ENCODE peak calls at places on chromosomes 12 and 14, in ten cellular contexts. One of them, this sample, is unnamed.

GRCh38 chr14:57464013-57464730 is 29.5 kb downstream of the CCDC198 start:
- DNase-seq in right lobe of liver: no peak
- DNase-seq in A549: peak
- DNase-seq in sigmoid colon: no peak
- DNase-seq in heart left ventricle: no peak
- DNase-seq in H54: no peak
- DNase-seq in IMR-90: no peak
- DNase-seq in HCT116: no peak
- DNase-seq in gastrocnemius medialis: no peak
- DNase-seq in lower leg skin: no peak
- DNase-seq in this sample: no peak

GRCh38 chr14:22184157-22185025 is 404.6 kb downstream of the DAD1 start:
- DNase-seq in gastrocnemius medialis: no peak
- DNase-seq in heart left ventricle: no peak
- DNase-seq in A549: no peak
- DNase-seq in IMR-90: peak
- DNase-seq in lower leg skin: no peak
- DNase-seq in H54: no peak
- DNase-seq in sigmoid colon: no peak
- DNase-seq in HCT116: no peak
- DNase-seq in right lobe of liver: no peak
- DNase-seq in this sample: no peak

GRCh38 chr12:48972213-48973021 is 882 bp upstream of the WNT10B start:
- DNase-seq in IMR-90: peak
- DNase-seq in lower leg skin: no peak
- DNase-seq in H54: peak
- DNase-seq in A549: no peak
- DNase-seq in heart left ventricle: no peak
- DNase-seq in right lobe of liver: no peak
- DNase-seq in gastrocnemius medialis: no peak
- DNase-seq in sigmoid colon: no peak
- DNase-seq in HCT116: no peak
- DNase-seq in this sample: no peak

GRCh38 chr12:105420046-105420445 is 89.6 kb downstream of the C12orf75 start:
- DNase-seq in heart left ventricle: no peak
- DNase-seq in lower leg skin: no peak
- DNase-seq in IMR-90: no peak
- DNase-seq in H54: no peak
- DNase-seq in right lobe of liver: no peak
- DNase-seq in A549: no peak
- DNase-seq in sigmoid colon: no peak
- DNase-seq in HCT116: no peak
- DNase-seq in gastrocnemius medialis: no peak
- DNase-seq in this sample: no peak

GRCh38 chr14:74941676-74942097 is 13.7 kb downstream of the PGF start:
- DNase-seq in IMR-90: peak
- DNase-seq in gastrocnemius medialis: peak
- DNase-seq in A549: no peak
- DNase-seq in H54: no peak
- DNase-seq in heart left ventricle: peak
- DNase-seq in lower leg skin: peak
- DNase-seq in right lobe of liver: peak
- DNase-seq in HCT116: no peak
- DNase-seq in sigmoid colon: peak
- DNase-seq in this sample: no peak

GRCh38 chr14:103716091-103716801 is 636 bp downstream of the ZFYVE21 start:
- DNase-seq in A549: no peak
- DNase-seq in lower leg skin: no peak
- DNase-seq in IMR-90: no peak
- DNase-seq in gastrocnemius medialis: no peak
- DNase-seq in heart left ventricle: no peak
- DNase-seq in HCT116: no peak
- DNase-seq in right lobe of liver: no peak
- DNase-seq in H54: peak
- DNase-seq in sigmoid colon: no peak
- DNase-seq in this sample: peak

GRCh38 chr14:87615822-87616679 is 376.9 kb downstream of the GALC start:
- DNase-seq in heart left ventricle: peak
- DNase-seq in right lobe of liver: no peak
- DNase-seq in HCT116: peak
- DNase-seq in IMR-90: peak
- DNase-seq in gastrocnemius medialis: peak
- DNase-seq in A549: peak
- DNase-seq in lower leg skin: no peak
- DNase-seq in H54: peak
- DNase-seq in sigmoid colon: peak
- DNase-seq in this sample: peak

GRCh38 chr14:101193845-101194355 is 290.4 kb upstream of the RTL1 start:
- DNase-seq in right lobe of liver: no peak
- DNase-seq in H54: no peak
- DNase-seq in A549: no peak
- DNase-seq in IMR-90: no peak
- DNase-seq in lower leg skin: no peak
- DNase-seq in gastrocnemius medialis: no peak
- DNase-seq in HCT116: no peak
- DNase-seq in heart left ventricle: no peak
- DNase-seq in sigmoid colon: peak
- DNase-seq in this sample: no peak

GRCh38 chr12:109764123-109764522 is 50.5 kb downstream of the FAM222A start:
- DNase-seq in heart left ventricle: no peak
- DNase-seq in gastrocnemius medialis: no peak
- DNase-seq in IMR-90: no peak
- DNase-seq in lower leg skin: no peak
- DNase-seq in right lobe of liver: peak
- DNase-seq in H54: no peak
- DNase-seq in A549: no peak
- DNase-seq in HCT116: no peak
- DNase-seq in sigmoid colon: no peak
- DNase-seq in this sample: no peak

GRCh38 chr14:35406811-35407630 is 2.5 kb upstream of the NFKBIA start:
- DNase-seq in right lobe of liver: no peak
- DNase-seq in H54: peak
- DNase-seq in A549: peak
- DNase-seq in HCT116: peak
- DNase-seq in heart left ventricle: no peak
- DNase-seq in gastrocnemius medialis: peak
- DNase-seq in sigmoid colon: peak
- DNase-seq in lower leg skin: peak
- DNase-seq in IMR-90: peak
- DNase-seq in this sample: no peak

GRCh38 chr12:69880566-69880965 is 55.5 kb downstream of the MYRFL start:
- DNase-seq in HCT116: peak
- DNase-seq in heart left ventricle: no peak
- DNase-seq in sigmoid colon: no peak
- DNase-seq in H54: no peak
- DNase-seq in IMR-90: peak
- DNase-seq in A549: peak
- DNase-seq in right lobe of liver: no peak
- DNase-seq in lower leg skin: no peak
- DNase-seq in gastrocnemius medialis: no peak
- DNase-seq in this sample: no peak

GRCh38 chr12:843609-844008 is 91.2 kb downstream of the WNK1 start:
- DNase-seq in IMR-90: peak
- DNase-seq in A549: no peak
- DNase-seq in HCT116: no peak
- DNase-seq in sigmoid colon: no peak
- DNase-seq in heart left ventricle: no peak
- DNase-seq in lower leg skin: no peak
- DNase-seq in right lobe of liver: no peak
- DNase-seq in gastrocnemius medialis: no peak
- DNase-seq in H54: no peak
- DNase-seq in this sample: no peak

DNA sequence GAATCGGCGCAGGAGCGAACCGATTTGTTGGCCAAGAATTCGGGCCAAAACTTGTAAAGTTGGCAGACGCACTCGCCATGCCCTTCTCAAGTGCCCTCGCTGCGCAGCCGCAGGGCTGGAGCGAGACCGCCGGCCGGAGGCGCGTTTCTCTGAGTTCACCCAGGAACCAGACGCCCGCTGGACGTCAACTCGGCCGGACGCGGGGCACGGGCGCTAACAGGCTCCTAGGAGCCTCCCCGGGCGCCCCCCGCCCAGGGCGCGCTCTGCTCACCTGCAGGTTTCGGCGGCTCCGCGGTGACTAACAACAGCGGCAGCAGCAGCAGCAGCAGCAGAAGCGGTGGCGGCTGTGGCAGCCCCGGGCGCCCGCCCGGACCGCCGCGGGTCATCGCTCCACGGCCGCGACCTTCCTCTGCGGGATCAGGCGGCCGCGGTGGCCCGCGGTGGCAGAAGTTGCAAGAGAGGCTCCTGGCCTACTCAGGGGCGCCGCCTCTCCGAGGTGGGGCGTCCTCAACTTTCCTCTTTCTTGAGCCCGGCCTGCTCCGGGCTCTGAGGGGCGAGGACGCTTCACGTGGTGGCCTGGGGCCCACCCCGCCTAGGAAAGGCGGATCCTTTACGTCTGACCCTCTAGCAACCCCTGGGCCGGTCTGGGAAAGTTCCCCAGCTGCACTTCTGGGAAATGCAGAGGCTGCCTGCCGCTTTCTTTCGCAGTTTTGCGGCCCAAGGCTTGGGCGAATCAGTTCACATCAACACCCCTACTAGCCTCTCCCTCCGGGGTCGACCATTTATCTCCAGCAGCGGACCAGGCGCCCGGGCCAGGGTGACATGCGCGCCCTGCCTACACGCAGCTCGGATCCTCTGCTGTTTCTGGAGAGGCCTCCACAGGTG is at the start of gene PLBD1:
- DNase-seq in heart left ventricle: peak
- DNase-seq in right lobe of liver: peak
- DNase-seq in IMR-90: no peak
- DNase-seq in A549: peak
- DNase-seq in lower leg skin: peak
- DNase-seq in H54: no peak
- DNase-seq in gastrocnemius medialis: peak
- DNase-seq in HCT116: no peak
- DNase-seq in sigmoid colon: peak
- DNase-seq in this sample: peak
- TF ChIP-seq POLR2A in heart left ventricle: peak
- TF ChIP-seq POLR2A in right lobe of liver: peak
- TF ChIP-seq POLR2A in IMR-90: no peak
- TF ChIP-seq POLR2A in A549: peak
- TF ChIP-seq POLR2A in lower leg skin: no peak
- TF ChIP-seq POLR2A in H54: no peak
- TF ChIP-seq POLR2A in gastrocnemius medialis: peak
- TF ChIP-seq POLR2A in HCT116: no peak
- TF ChIP-seq POLR2A in sigmoid colon: no peak
- TF ChIP-seq POLR2A in this sample: no peak

DNA sequence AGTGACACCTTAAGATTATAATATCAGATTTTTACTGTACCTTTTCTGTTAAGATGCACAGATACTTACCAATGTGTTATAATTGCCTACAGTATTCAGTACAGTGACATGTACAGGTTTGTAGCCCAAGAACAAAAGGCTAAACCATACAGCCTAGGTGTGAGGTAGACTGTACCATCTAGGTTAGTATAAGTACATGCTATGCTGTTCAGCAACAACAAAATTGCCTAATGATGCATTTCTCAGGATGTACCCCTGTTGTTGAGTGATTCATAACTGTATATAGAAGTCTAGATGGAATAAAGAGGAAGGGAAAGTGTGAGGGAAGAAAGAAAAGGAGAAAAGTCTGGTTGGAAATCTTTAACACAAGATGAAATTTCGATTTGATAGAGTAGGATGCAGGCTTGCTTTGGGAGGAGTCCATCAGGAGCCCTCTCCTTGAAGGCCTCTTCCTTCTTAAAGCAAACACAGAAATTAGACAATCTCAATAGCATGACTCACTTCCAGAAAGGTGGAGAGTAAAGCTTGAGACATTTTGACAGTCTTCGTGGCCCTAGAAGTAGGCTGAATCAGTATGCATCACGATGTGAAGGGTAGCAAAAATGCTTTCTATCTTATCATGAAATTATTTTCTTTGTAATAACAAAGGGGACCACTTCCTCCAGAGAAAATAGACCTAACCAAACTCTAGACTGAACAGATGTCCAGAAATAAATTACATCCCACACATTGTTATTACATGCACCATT is 191.5 kb downstream of the SYT1 start:
- DNase-seq in A549: peak
- DNase-seq in heart left ventricle: no peak
- DNase-seq in gastrocnemius medialis: no peak
- DNase-seq in right lobe of liver: no peak
- DNase-seq in IMR-90: peak
- DNase-seq in sigmoid colon: no peak
- DNase-seq in H54: peak
- DNase-seq in lower leg skin: no peak
- DNase-seq in HCT116: peak
- DNase-seq in this sample: no peak
- TF ChIP-seq POLR2A in A549: no peak
- TF ChIP-seq POLR2A in heart left ventricle: no peak
- TF ChIP-seq POLR2A in gastrocnemius medialis: no peak
- TF ChIP-seq POLR2A in right lobe of liver: no peak
- TF ChIP-seq POLR2A in IMR-90: no peak
- TF ChIP-seq POLR2A in sigmoid colon: no peak
- TF ChIP-seq POLR2A in H54: no peak
- TF ChIP-seq POLR2A in lower leg skin: no peak
- TF ChIP-seq POLR2A in HCT116: no peak
- TF ChIP-seq POLR2A in this sample: no peak

DNA sequence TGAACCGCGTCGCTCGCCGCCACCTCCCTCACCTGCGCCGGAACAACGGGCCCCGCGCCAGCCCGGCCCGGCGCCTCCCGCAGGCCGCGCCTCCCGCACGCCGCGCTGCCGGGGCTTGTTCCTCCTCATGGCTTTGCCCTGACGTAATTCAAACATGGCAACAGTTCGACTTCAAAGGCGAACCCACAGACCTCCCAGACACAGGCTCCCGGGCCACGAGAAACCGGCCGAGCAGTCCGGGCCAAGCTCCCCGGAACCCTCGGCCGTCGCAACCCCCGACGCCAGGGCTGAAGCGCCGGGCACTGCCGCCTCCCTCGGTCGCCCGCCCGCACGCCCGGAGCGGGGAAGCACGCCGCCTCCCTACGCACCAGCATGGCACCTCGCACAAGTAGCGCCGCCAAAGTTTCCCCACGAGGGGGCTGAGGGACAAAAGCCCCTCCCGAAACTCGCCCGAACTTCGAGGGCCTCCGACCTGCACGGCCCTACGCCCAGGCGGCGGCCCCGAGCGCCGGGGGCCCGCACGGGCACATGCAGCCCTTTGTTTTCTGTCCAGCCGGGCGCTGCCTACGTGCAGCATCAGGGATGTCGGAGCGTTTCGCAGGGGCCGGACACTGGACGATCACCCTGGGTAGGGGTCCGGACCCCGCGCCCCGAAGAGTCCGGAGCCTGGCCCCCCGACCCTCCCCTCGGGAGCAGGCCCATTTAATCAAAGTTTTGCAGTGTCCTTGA is 1.7 kb downstream of the SINHCAF start:
- DNase-seq in gastrocnemius medialis: peak
- DNase-seq in H54: peak
- DNase-seq in A549: peak
- DNase-seq in IMR-90: peak
- DNase-seq in lower leg skin: peak
- DNase-seq in right lobe of liver: peak
- DNase-seq in heart left ventricle: peak
- DNase-seq in sigmoid colon: peak
- DNase-seq in HCT116: peak
- DNase-seq in this sample: peak
- TF ChIP-seq POLR2A in gastrocnemius medialis: peak
- TF ChIP-seq POLR2A in H54: no peak
- TF ChIP-seq POLR2A in A549: peak
- TF ChIP-seq POLR2A in IMR-90: no peak
- TF ChIP-seq POLR2A in lower leg skin: no peak
- TF ChIP-seq POLR2A in right lobe of liver: peak
- TF ChIP-seq POLR2A in heart left ventricle: no peak
- TF ChIP-seq POLR2A in sigmoid colon: no peak
- TF ChIP-seq POLR2A in HCT116: no peak
- TF ChIP-seq POLR2A in this sample: peak

GRCh38 chr14:51650721-51651387 is 856 bp upstream of the FRMD6 start:
- DNase-seq in gastrocnemius medialis: peak
- DNase-seq in HCT116: no peak
- DNase-seq in right lobe of liver: peak
- DNase-seq in heart left ventricle: peak
- DNase-seq in IMR-90: no peak
- DNase-seq in lower leg skin: peak
- DNase-seq in sigmoid colon: peak
- DNase-seq in H54: no peak
- DNase-seq in A549: peak
- DNase-seq in this sample: no peak
- TF ChIP-seq POLR2A in gastrocnemius medialis: peak
- TF ChIP-seq POLR2A in HCT116: no peak
- TF ChIP-seq POLR2A in right lobe of liver: peak
- TF ChIP-seq POLR2A in heart left ventricle: no peak
- TF ChIP-seq POLR2A in IMR-90: no peak
- TF ChIP-seq POLR2A in lower leg skin: no peak
- TF ChIP-seq POLR2A in sigmoid colon: no peak
- TF ChIP-seq POLR2A in H54: no peak
- TF ChIP-seq POLR2A in A549: no peak
- TF ChIP-seq POLR2A in this sample: no peak

This sample was measured in GM12891.